ENCODE peak calls at places on chromosomes 13 and 19, in eight cellular contexts. F is heart left ventricle, Y is MM.1S, W is AG04450, S is fibroblast of mammary gland, J is tibial artery, P is transverse colon, L is fibroblast of pulmonary artery. T is an unnamed sample.

GRCh38 chr13:114311908-114312307 is 2.4 kb upstream of the CHAMP1 start:
- DNase-seq in F (no peak), Y (no peak), W (no peak), S (peak; percentile 85), J (no peak), P (no peak), L (no peak), T (peak; percentile 21)

GRCh38 chr19:16067205-16067938 is 8.9 kb upstream of the TPM4 start:
- DNase-seq in F (no peak), Y (no peak), W (peak; percentile 82), S (peak; percentile 90), J (peak; percentile 80), P (peak; percentile 82), L (peak; percentile 91), T (peak; percentile 92)

GRCh38 chr19:33350538-33351309 is 22.8 kb upstream of the CEBPG start:
- DNase-seq in F (no peak), Y (no peak), W (no peak), S (peak; percentile 98), J (peak; percentile 67), P (no peak), L (peak; percentile 64), T (peak; percentile 82)

GRCh38 chr13:37138169-37138568 is 32.7 kb upstream of the CSNK1A1L start:
- DNase-seq in F (no peak), Y (no peak), W (no peak), S (peak; percentile 84), J (no peak), P (no peak), L (peak; percentile 44), T (no peak)

GRCh38 chr13:94842901-94843300 is 130.6 kb upstream of the SOX21 start:
- DNase-seq in F (no peak), Y (no peak), W (no peak), S (no peak), J (no peak), P (no peak), L (no peak), T (no peak)

GRCh38 chr13:100633461-100633860 is 41.1 kb downstream of the TMTC4 start:
- DNase-seq in F (no peak), Y (no peak), W (peak; percentile 80), S (peak; percentile 93), J (no peak), P (no peak), L (peak; percentile 91), T (peak; percentile 94)

GRCh38 chr13:24267801-24268200 is 41.6 kb upstream of the C1QTNF9 start:
- DNase-seq in F (no peak), Y (no peak), W (no peak), S (no peak), J (no peak), P (no peak), L (no peak), T (no peak)

GRCh38 chr19:10625003-10625761 is at the start of gene SLC44A2:
- DNase-seq in F (peak; percentile 89), Y (no peak), W (no peak), S (peak; percentile 36), J (peak; percentile 65), P (peak; percentile 93), L (peak; percentile 55), T (peak; percentile 51)

GRCh38 chr13:63446329-63446728 is 2030.7 kb upstream of the PCDH20 start:
- DNase-seq in F (no peak), Y (no peak), W (no peak), S (peak; percentile 7), J (no peak), P (no peak), L (no peak), T (no peak)

GRCh38 chr19:40607311-40607871 is 6.2 kb downstream of the LTBP4 start:
- DNase-seq in F (no peak), Y (no peak), W (no peak), S (no peak), J (no peak), P (peak; percentile 84), L (no peak), T (no peak)

GRCh38 chr19:6997679-6998445 is 23.4 kb downstream of the MBD3L2B start:
- DNase-seq in F (no peak), Y (no peak), W (no peak), S (peak; percentile 8), J (no peak), P (no peak), L (peak; percentile 18), T (no peak)

DNA sequence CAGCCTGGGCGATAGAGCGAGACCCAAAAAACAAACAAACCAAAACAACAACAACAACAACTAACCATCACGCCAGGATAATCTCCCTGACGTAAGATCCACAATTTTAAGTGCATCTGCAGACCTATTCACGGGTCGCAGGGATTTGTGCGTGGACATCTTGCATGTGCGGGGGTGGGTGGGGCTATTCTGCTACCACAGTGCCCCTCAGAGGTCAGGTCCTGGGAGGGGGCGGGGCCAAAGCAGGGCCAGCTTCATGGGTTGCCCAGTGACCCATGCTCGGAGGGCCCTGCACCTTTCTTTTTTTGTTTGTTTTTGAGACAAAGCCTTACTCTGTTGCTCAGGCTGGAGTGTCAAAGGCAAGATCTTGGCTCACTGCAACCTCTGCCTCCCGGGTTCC is 2.6 kb upstream of the CDC42EP5 start:
- DNase-seq in F (no peak), Y (no peak), W (no peak), S (no peak), J (no peak), P (no peak), L (no peak), T (no peak)
- TF ChIP-seq CTCF in F (no peak), Y (no peak), W (no peak), S (no peak), J (no peak), P (no peak), L (no peak), T (no peak)

GRCh38 chr19:17555480-17555928 is at the start of gene COLGALT1:
- DNase-seq in F (peak; percentile 99), Y (peak; percentile 99), W (peak; percentile 84), S (peak; percentile 96), J (peak; percentile 100), P (peak; percentile 100), L (peak; percentile 97), T (peak; percentile 94)
- H3K4me3 ChIP-seq in F (peak within 1 kb of the TSS; percentile 96), Y (peak within 1 kb of the TSS; percentile 99), W (peak within 1 kb of the TSS; percentile 85), S (peak within 1 kb of the TSS; percentile 90), J (peak within 1 kb of the TSS; percentile 75), P (peak within 1 kb of the TSS; percentile 68), L (peak within 1 kb of the TSS; percentile 88), T (peak within 1 kb of the TSS; percentile 84)

GRCh38 chr13:32259116-32259515 is 56.0 kb downstream of the ZAR1L start:
- DNase-seq in F (no peak), Y (no peak), W (no peak), S (no peak), J (no peak), P (no peak), L (no peak), T (no peak)
- TF ChIP-seq CTCF in F (no peak), Y (no peak), W (no peak), S (no peak), J (peak; percentile 11), P (no peak), L (no peak), T (peak; percentile 4)

GRCh38 chr19:46492841-46493235 is 2.8 kb downstream of the PNMA8B start:
- DNase-seq in F (no peak), Y (no peak), W (no peak), S (no peak), J (no peak), P (no peak), L (no peak), T (no peak)
- H3K4me3 ChIP-seq in F (peak overlapping the region; percentile 55), Y (no peak overlapping the region), W (no peak overlapping the region), S (no peak overlapping the region), J (peak overlapping the region; percentile 47), P (peak overlapping the region; percentile 30), L (no peak overlapping the region), T (no peak overlapping the region)

GRCh38 chr19:51926426-51926783 is 867 bp upstream of the ZNF613 start:
- DNase-seq in F (no peak), Y (no peak), W (no peak), S (no peak), J (no peak), P (no peak), L (no peak), T (no peak)

GRCh38 chr19:51931921-51932320 is 4.6 kb downstream of the ZNF613 start:
- DNase-seq in F (no peak), Y (no peak), W (no peak), S (no peak), J (no peak), P (no peak), L (no peak), T (no peak)

GRCh38 chr19:51921949-51922348 is 5.3 kb upstream of the ZNF613 start:
- DNase-seq in F (no peak), Y (no peak), W (no peak), S (no peak), J (no peak), P (no peak), L (no peak), T (no peak)

GRCh38 chr19:51927859-51928258 is 587 bp downstream of the ZNF613 start:
- DNase-seq in F (no peak), Y (no peak), W (no peak), S (no peak), J (no peak), P (no peak), L (no peak), T (no peak)

GRCh38 chr19:51926784-51927741 is at the start of gene ZNF613:
- DNase-seq in F (peak; percentile 89), Y (peak; percentile 81), W (peak; percentile 81), S (peak; percentile 92), J (peak; percentile 87), P (peak; percentile 91), L (peak; percentile 98), T (peak; percentile 95)
- TF ChIP-seq CTCF in F (peak; percentile 18), Y (no peak), W (peak; percentile 22), S (peak; percentile 12), J (no peak), P (peak; percentile 36), L (peak; percentile 21), T (peak; percentile 17)